ENCODE peak calls at places on chromosomes 16 and 17, in ten cellular contexts. E is AG08396; I is GM04504; R is LoVo; O is hepatocyte; L is neural crest cell; J is MV-4-11; Q is CD4-positive, alpha-beta memory T cell; S is kidney glomerular epithelial cell; N is germinal center. H is an unnamed sample.

GRCh38 chr16:60605176-60605575 is 1431.1 kb downstream of the CDH8 start:
- DNase-seq in R (no peak), J (no peak), O (no peak), E (no peak), Q (no peak), L (no peak), S (no peak), N (no peak), I (no peak), H (no peak)

GRCh38 chr17:19461139-19461538 is 50.1 kb downstream of the RNF112 start:
- DNase-seq in E (no peak), I (no peak), N (no peak), R (no peak), Q (no peak), L (no peak), J (no peak), O (no peak), S (no peak), H (no peak)

GRCh38 chr16:88911148-88911945 is 44.9 kb upstream of the PABPN1L start:
- DNase-seq in L (no peak), S (no peak), I (no peak), O (no peak), N (no peak), R (no peak), J (no peak), E (no peak), Q (no peak), H (peak)

GRCh38 chr17:77471984-77472836 is 331.4 kb downstream of the SEC14L1 start:
- DNase-seq in R (no peak), I (no peak), N (no peak), J (peak), L (no peak), S (no peak), O (peak), Q (no peak), E (peak), H (peak)

GRCh38 chr17:4420692-4421131 is 13.0 kb upstream of the SPNS3 start:
- DNase-seq in N (peak), J (peak), L (peak), O (peak), S (peak), Q (peak), I (peak), R (peak), E (peak), H (peak)

GRCh38 chr16:49483651-49484451 is 110.2 kb downstream of the C16orf78 start:
- DNase-seq in O (no peak), N (peak), R (no peak), Q (no peak), E (no peak), S (no peak), I (no peak), J (no peak), L (no peak), H (peak)

GRCh38 chr16:67388191-67388590 is 5.1 kb downstream of the TPPP3 start:
- DNase-seq in L (no peak), E (no peak), I (no peak), R (no peak), O (no peak), Q (no peak), N (no peak), S (no peak), J (no peak), H (no peak)

GRCh38 chr17:66533572-66533971 is 231.2 kb downstream of the PRKCA start:
- DNase-seq in I (no peak), S (peak), R (no peak), E (peak), Q (no peak), O (peak), L (peak), N (no peak), J (no peak), H (peak)

GRCh38 chr17:42165751-42166150 is 11.0 kb upstream of the RAB5C start:
- DNase-seq in Q (no peak), O (no peak), J (no peak), E (no peak), R (no peak), I (no peak), S (no peak), N (no peak), L (no peak), H (no peak)

GRCh38 chr17:70159980-70160379 is 9.4 kb upstream of the KCNJ2 start:
- DNase-seq in E (no peak), O (no peak), N (no peak), S (no peak), J (no peak), Q (no peak), I (no peak), L (no peak), R (no peak), H (no peak)

GRCh38 chr17:61407211-61407911 is 7.7 kb downstream of the TBX2 start:
- DNase-seq in N (no peak), R (no peak), I (no peak), S (no peak), Q (no peak), L (no peak), O (no peak), J (no peak), E (no peak), H (no peak)

GRCh38 chr16:66549284-66550131 is at the start of gene TK2:
- DNase-seq in N (peak), L (peak), E (peak), O (peak), R (no peak), S (peak), I (peak), J (peak), Q (peak), H (peak)

GRCh38 chr16:89764711-89765201 is 43.4 kb downstream of the ZNF276 start:
- DNase-seq in R (no peak), Q (peak), L (no peak), J (peak), N (peak), I (no peak), S (no peak), E (no peak), O (no peak), H (no peak)

GRCh38 chr17:9498490-9498889 is 77.1 kb downstream of the STX8 start:
- DNase-seq in Q (no peak), R (no peak), N (no peak), E (no peak), S (no peak), O (no peak), I (no peak), L (no peak), J (peak), H (no peak)

GRCh38 chr17:67617304-67617899 is 100.3 kb upstream of the NOL11 start:
- DNase-seq in L (no peak), E (no peak), I (no peak), O (no peak), R (no peak), J (no peak), S (no peak), Q (no peak), N (no peak), H (no peak)

GRCh38 chr17:32123782-32124181 is 18.5 kb upstream of the RHOT1 start:
- DNase-seq in N (no peak), L (no peak), I (no peak), J (no peak), E (no peak), O (no peak), S (no peak), Q (no peak), R (no peak), H (no peak)

GRCh38 chr16:84055801-84056634 is 13.4 kb upstream of the SLC38A8 start:
- DNase-seq in R (no peak), O (no peak), Q (no peak), L (no peak), S (no peak), N (no peak), I (no peak), J (no peak), E (no peak), H (no peak)

GRCh38 chr16:12319464-12320030 is 343.0 kb downstream of the SNX29 start:
- DNase-seq in I (no peak), N (no peak), S (peak), O (no peak), R (no peak), L (no peak), J (no peak), E (no peak), Q (no peak), H (peak)

GRCh38 chr17:21213491-21214014 is 408 bp downstream of the TMEM11 start:
- DNase-seq in S (peak), R (peak), Q (no peak), L (no peak), E (peak), I (no peak), N (peak), O (peak), J (no peak), H (no peak)

GRCh38 chr17:55140751-55141150 is 124.0 kb upstream of the HLF start:
- DNase-seq in Q (no peak), I (no peak), O (no peak), L (no peak), J (no peak), R (no peak), N (no peak), S (no peak), E (no peak), H (no peak)

GRCh38 chr17:40718904-40719303 is 15.4 kb upstream of the KRT24 start:
- DNase-seq in R (no peak), O (peak), Q (no peak), J (no peak), N (no peak), S (no peak), L (no peak), I (no peak), E (no peak), H (no peak)

GRCh38 chr17:47955497-47956461 is 1.9 kb downstream of the PRR15L start:
- DNase-seq in R (peak), Q (no peak), E (no peak), S (peak), J (no peak), O (peak), I (no peak), N (no peak), L (no peak), H (no peak)

GRCh38 chr16:84806256-84806889 is 13.4 kb upstream of the CRISPLD2 start:
- DNase-seq in O (peak), L (no peak), J (peak), S (no peak), R (no peak), E (peak), N (no peak), Q (no peak), I (no peak), H (no peak)

GRCh38 chr16:90026135-90026534 is 6.9 kb upstream of the DBNDD1 start:
- DNase-seq in L (no peak), Q (no peak), N (no peak), E (no peak), J (peak), O (no peak), I (no peak), R (no peak), S (no peak), H (peak)

H was measured in left kidney.